ENCODE peak calls at places on chromosomes 16 and 17, in six cellular contexts. A, S, W, D, U and X are unnamed samples.

GRCh38 chr16:61409604-61410003 is 626.6 kb downstream of the CDH8 start:
- DNase-seq in D (no peak), S (no peak), U (no peak), A (no peak), W (no peak), X (no peak)

GRCh38 chr16:53998024-53998810 is 288.4 kb downstream of the IRX3 start:
- DNase-seq in A (no peak), S (no peak), U (no peak), W (no peak), D (no peak), X (no peak)

GRCh38 chr16:82368041-82368440 is 198.0 kb upstream of the MPHOSPH6 start:
- DNase-seq in A (no peak), D (peak; percentile 70), U (peak; percentile 61), S (peak; percentile 75), W (no peak), X (no peak)

GRCh38 chr16:16007743-16008111 is 58.3 kb downstream of the ABCC1 start:
- DNase-seq in W (no peak), U (no peak), D (no peak), A (no peak), S (no peak), X (no peak)

GRCh38 chr17:28338056-28338768 is 2.7 kb downstream of the TNFAIP1 start:
- DNase-seq in U (no peak), A (no peak), D (no peak), S (no peak), W (no peak), X (peak; percentile 84)

GRCh38 chr16:69564845-69565610 is 738 bp upstream of the NFAT5 start:
- DNase-seq in A (no peak), U (no peak), S (no peak), W (no peak), D (no peak), X (no peak)

GRCh38 chr16:28117168-28117565 is 53.7 kb upstream of the GSG1L start:
- DNase-seq in S (no peak), A (no peak), D (no peak), W (no peak), U (no peak), X (no peak)

GRCh38 chr17:80116923-80117380 is 15.6 kb downstream of the GAA start:
- DNase-seq in S (no peak), A (no peak), W (no peak), D (no peak), U (peak; percentile 43), X (peak; percentile 19)

GRCh38 chr17:17877548-17878358 is 41.0 kb upstream of the SREBF1 start:
- DNase-seq in W (no peak), S (peak; percentile 90), D (no peak), A (peak; percentile 61), U (peak; percentile 74), X (peak; percentile 94)

GRCh38 chr17:2232244-2232638 is 71.3 kb downstream of the SMG6 start:
- DNase-seq in D (no peak), U (no peak), A (no peak), S (no peak), W (no peak), X (peak; percentile 36)

GRCh38 chr16:75252049-75252864 is 833 bp upstream of the BCAR1 start:
- DNase-seq in D (no peak), W (no peak), A (no peak), U (no peak), S (no peak), X (peak; percentile 94)

GRCh38 chr16:19374402-19374801 is 43.3 kb upstream of the TMC5 start:
- DNase-seq in U (no peak), S (no peak), A (no peak), D (no peak), W (no peak), X (no peak)

GRCh38 chr17:9028171-9028570 is 6.9 kb downstream of the NTN1 start:
- DNase-seq in S (no peak), W (no peak), A (no peak), D (no peak), U (no peak), X (no peak)

GRCh38 chr16:53809088-53809951 is 105.4 kb downstream of the FTO start:
- DNase-seq in S (no peak), U (no peak), W (no peak), D (no peak), A (no peak), X (no peak)

GRCh38 chr17:39750131-39751015 is 12.6 kb downstream of the GRB7 start:
- DNase-seq in A (peak; percentile 71), U (peak; percentile 45), W (no peak), S (peak; percentile 68), D (no peak), X (peak; percentile 83)

GRCh38 chr17:75898791-75899190 is 2.0 kb upstream of the TRIM65 start:
- DNase-seq in D (no peak), S (no peak), A (no peak), W (no peak), U (no peak), X (peak; percentile 49)

GRCh38 chr17:79018045-79018695 is 5.8 kb upstream of the C1QTNF1 start:
- DNase-seq in A (no peak), U (no peak), D (no peak), W (no peak), S (no peak), X (no peak)

GRCh38 chr16:57803413-57803990 is 1.2 kb upstream of the KIFC3 start:
- DNase-seq in W (no peak), U (no peak), S (peak; percentile 83), A (no peak), D (no peak), X (no peak)

GRCh38 chr17:64180674-64181073 is 50.7 kb upstream of the ERN1 start:
- DNase-seq in S (no peak), A (no peak), U (no peak), D (no peak), W (no peak), X (no peak)

GRCh38 chr16:80591071-80591935 is 50.5 kb downstream of the DYNLRB2 start:
- DNase-seq in D (no peak), U (no peak), W (no peak), A (no peak), S (no peak), X (no peak)

GRCh38 chr17:19313746-19314651 is 48.5 kb downstream of the B9D1 start:
- DNase-seq in U (no peak), A (no peak), W (no peak), D (no peak), S (no peak), X (no peak)

GRCh38 chr17:13269196-13269595 is 251.4 kb upstream of the ELAC2 start:
- DNase-seq in A (no peak), D (no peak), W (no peak), S (no peak), U (no peak), X (no peak)

GRCh38 chr17:50534979-50535326 is 2.4 kb downstream of the EPN3 start:
- DNase-seq in W (no peak), U (no peak), D (no peak), S (no peak), A (no peak), X (peak; percentile 63)

GRCh38 chr17:1994707-1995106 is 30.4 kb downstream of the RTN4RL1 start:
- DNase-seq in U (no peak), D (no peak), A (no peak), W (no peak), S (no peak), X (no peak)

GRCh38 chr17:74297941-74298340 is 23.9 kb downstream of the DNAI2 start:
- DNase-seq in S (no peak), D (no peak), W (no peak), A (no peak), U (no peak), X (peak; percentile 86)

GRCh38 chr17:28416703-28417311 is 10.8 kb upstream of the SLC46A1 start:
- DNase-seq in A (no peak), S (peak; percentile 41), W (peak; percentile 31), U (peak; percentile 56), D (peak; percentile 83), X (peak; percentile 83)

GRCh38 chr16:29779474-29779873 is 1.4 kb downstream of the ZG16 start:
- DNase-seq in A (no peak), U (no peak), S (no peak), D (no peak), W (no peak), X (no peak)

GRCh38 chr16:51321251-51321650 is 170.2 kb upstream of the SALL1 start:
- DNase-seq in S (no peak), W (no peak), U (no peak), D (no peak), A (no peak), X (no peak)

GRCh38 chr17:73933164-73933766 is 270.2 kb upstream of the RPL38 start:
- DNase-seq in D (peak; percentile 72), S (no peak), W (no peak), A (no peak), U (no peak), X (no peak)

GRCh38 chr17:29162082-29162908 is 17.9 kb downstream of the MYO18A start:
- DNase-seq in A (no peak), D (no peak), S (no peak), W (no peak), U (no peak), X (peak; percentile 25)

GRCh38 chr17:74770498-74771318 is 5.4 kb downstream of the NAT9 start:
- DNase-seq in A (peak; percentile 77), S (peak; percentile 72), W (peak; percentile 72), D (no peak), U (peak; percentile 91), X (peak; percentile 88)

GRCh38 chr17:41140360-41141132 is at the start of gene KRTAP4-6:
- DNase-seq in D (no peak), W (no peak), U (no peak), S (no peak), A (no peak), X (peak; percentile 78)

DNA sequence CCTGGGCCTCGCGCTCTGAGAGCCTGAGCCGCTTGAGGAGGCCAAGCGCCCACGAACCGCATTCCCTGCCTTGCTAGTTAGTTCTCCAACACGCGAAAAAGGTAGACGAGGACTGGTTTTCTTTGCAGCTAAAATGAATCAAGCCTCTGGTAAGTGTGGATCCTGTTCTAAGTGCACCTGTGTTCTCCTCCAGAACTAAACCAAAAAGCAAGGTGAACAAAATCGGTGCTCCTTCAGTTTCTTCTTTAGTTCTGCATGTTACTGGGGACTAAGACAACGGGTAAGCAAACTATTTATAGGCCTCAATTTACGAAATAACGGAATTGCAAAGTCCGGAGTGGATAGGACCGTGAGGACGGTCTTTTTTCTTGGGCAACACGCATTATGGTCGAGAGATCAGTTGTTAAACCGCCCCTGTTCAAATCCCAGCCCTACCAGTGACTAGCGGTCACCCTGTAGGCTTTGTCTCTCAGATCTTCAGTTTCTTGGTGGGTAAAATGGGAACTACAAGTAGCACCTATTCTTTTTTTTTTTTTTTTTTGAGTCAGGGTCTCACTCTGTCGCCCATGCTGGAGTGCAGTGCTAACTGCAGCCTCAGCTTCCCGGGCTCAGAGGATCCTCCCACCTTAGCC is 993 bp upstream of the ANKRD11 start:
- DNase-seq in S (no peak), D (no peak), U (peak; percentile 46), W (no peak), A (no peak), X (peak; percentile 87)
- TF ChIP-seq CTCF in S (no peak), D (peak; percentile 22), U (peak; percentile 33), W (peak; percentile 22), A (no peak), X (peak; percentile 32)

GRCh38 chr17:61385869-61386245 is 13.8 kb upstream of the TBX2 start:
- DNase-seq in U (no peak), W (no peak), D (no peak), S (no peak), A (no peak), X (peak; percentile 74)
- TF ChIP-seq CTCF in U (no peak), W (no peak), D (no peak), S (no peak), A (no peak), X (peak; percentile 11)

GRCh38 chr17:57784226-57784895 is 39.3 kb upstream of the CCDC182 start:
- DNase-seq in U (no peak), W (no peak), A (no peak), S (no peak), D (no peak), X (no peak)
- TF ChIP-seq CTCF in U (no peak), W (no peak), A (no peak), S (no peak), D (no peak), X (no peak)

GRCh38 chr17:46876353-46876887 is 25.0 kb downstream of the WNT9B start:
- DNase-seq in S (no peak), A (no peak), W (no peak), D (no peak), U (peak; percentile 48), X (peak; percentile 35)
- TF ChIP-seq CTCF in S (no peak), A (no peak), W (no peak), D (no peak), U (peak; percentile 37), X (no peak)